ENCODE peak calls at places on chromosome 12, in six cellular contexts. V is naive thymus-derived CD4-positive, alpha-beta T cell; S is activated CD4-positive, alpha-beta T cell treated with anti-CD3 and anti-CD28 coated beads, Interleukin-2, amount 10 ng/mL, durations not matched to agents 7 days and 5 days; O is mucosa of descending colon; D is SK-N-SH; E is colonic mucosa. K is an unnamed sample.
A peak's percentile ranks its signal among the peaks of the same experiment; 100 is the strongest.

GRCh38 chr12:79964100-79964627 is 29.3 kb upstream of the PPP1R12A start:
- DNase-seq in V (no peak), O (no peak), D (no peak), E (no peak), S (no peak), K (no peak)

GRCh38 chr12:26878661-26879119 is 45.7 kb upstream of the ITPR2 start:
- DNase-seq in D (peak; percentile 22), E (peak; percentile 68), O (peak; percentile 80), V (no peak), S (no peak), K (peak; percentile 59)

GRCh38 chr12:12439636-12440035 is 82.8 kb downstream of the BORCS5 start:
- DNase-seq in S (peak; percentile 46), V (peak; percentile 46), O (no peak), D (no peak), E (no peak), K (no peak)

GRCh38 chr12:63045020-63045860 is 105.8 kb downstream of the AVPR1A start:
- DNase-seq in S (no peak), E (no peak), V (no peak), O (no peak), D (no peak), K (no peak)

GRCh38 chr12:22691319-22691718 is 66.3 kb downstream of the ETNK1 start:
- DNase-seq in D (no peak), E (no peak), S (no peak), O (no peak), V (no peak), K (no peak)

GRCh38 chr12:96233168-96233567 is 39.0 kb downstream of the ELK3 start:
- DNase-seq in V (no peak), E (no peak), D (no peak), S (no peak), O (peak; percentile 12), K (no peak)

GRCh38 chr12:131282292-131283080 is 328.8 kb downstream of the ADGRD1 start:
- DNase-seq in E (no peak), S (no peak), D (no peak), O (peak; percentile 6), V (peak; percentile 4), K (no peak)

GRCh38 chr12:132522586-132523380 is 32.8 kb downstream of the FBRSL1 start:
- DNase-seq in E (no peak), V (no peak), S (no peak), O (no peak), D (no peak), K (no peak)

GRCh38 chr12:100652488-100652887 is 79.0 kb downstream of the GAS2L3 start:
- DNase-seq in S (no peak), V (no peak), E (no peak), O (no peak), D (no peak), K (no peak)

GRCh38 chr12:56336361-56337167 is 2.1 kb upstream of the IL23A start:
- DNase-seq in D (no peak), V (no peak), O (no peak), S (no peak), E (no peak), K (no peak)

GRCh38 chr12:63151898-63152700 is 1.1 kb upstream of the AVPR1A start:
- DNase-seq in D (peak; percentile 61), O (peak; percentile 28), V (no peak), E (peak; percentile 25), S (peak; percentile 12), K (no peak)

GRCh38 chr12:43362910-43363694 is 188.9 kb downstream of the ADAMTS20 start:
- DNase-seq in S (no peak), V (no peak), E (no peak), D (no peak), O (no peak), K (no peak)

GRCh38 chr12:67211029-67211428 is 58.1 kb upstream of the CAND1 start:
- DNase-seq in D (no peak), E (no peak), S (no peak), V (no peak), O (no peak), K (no peak)

GRCh38 chr12:8544295-8544694 is 3.6 kb upstream of the CLEC4E start:
- DNase-seq in O (no peak), S (peak; percentile 84), E (peak; percentile 71), V (peak; percentile 62), D (peak; percentile 49), K (peak; percentile 63)

GRCh38 chr12:3261782-3262359 is 184.7 kb downstream of the TSPAN9 start:
- DNase-seq in S (no peak), E (no peak), D (no peak), V (no peak), O (no peak), K (no peak)

GRCh38 chr12:131612092-131612755 is 98.7 kb upstream of the SFSWAP start:
- DNase-seq in S (no peak), V (no peak), D (no peak), E (no peak), O (no peak), K (no peak)

GRCh38 chr12:26153421-26154154 is 28.8 kb upstream of the BHLHE41 start:
- DNase-seq in D (no peak), O (no peak), S (no peak), V (no peak), E (no peak), K (no peak)

GRCh38 chr12:65643595-65644386 is 180.5 kb upstream of the HMGA2 start:
- DNase-seq in D (no peak), S (no peak), E (no peak), V (no peak), O (no peak), K (no peak)

GRCh38 chr12:120015313-120015712 is 26.3 kb downstream of the BICDL1 start:
- DNase-seq in O (no peak), V (peak; percentile 58), E (no peak), S (peak; percentile 33), D (no peak), K (no peak)

GRCh38 chr12:52236386-52237050 is 3.5 kb downstream of the KRT7 start:
- DNase-seq in E (no peak), S (no peak), D (peak; percentile 9), O (no peak), V (no peak), K (no peak)

GRCh38 chr12:113138826-113139225 is 3.3 kb upstream of the RASAL1 start:
- DNase-seq in D (no peak), S (no peak), V (no peak), O (no peak), E (no peak), K (no peak)

GRCh38 chr12:68896881-68897540 is 36.0 kb downstream of the CPM start:
- DNase-seq in O (no peak), S (no peak), V (no peak), E (no peak), D (no peak), K (peak; percentile 41)

GRCh38 chr12:632102-632696 is 31.0 kb downstream of the NINJ2 start:
- DNase-seq in V (no peak), O (no peak), D (no peak), E (no peak), S (no peak), K (no peak)

GRCh38 chr12:1314523-1314922 is 279.9 kb downstream of the FBXL14 start:
- DNase-seq in O (no peak), D (no peak), E (no peak), V (no peak), S (no peak), K (no peak)

GRCh38 chr12:124352839-124353238 is 57.9 kb downstream of the RFLNA start:
- DNase-seq in S (no peak), O (peak; percentile 86), V (no peak), D (no peak), E (peak; percentile 93), K (no peak)

GRCh38 chr12:108048686-108049085 is 80.4 kb upstream of the WSCD2 start:
- DNase-seq in E (no peak), V (no peak), O (no peak), D (no peak), S (no peak), K (no peak)

GRCh38 chr12:109192358-109192757 is 76.0 kb downstream of the ACACB start:
- DNase-seq in E (no peak), O (no peak), V (no peak), S (no peak), D (no peak), K (no peak)

GRCh38 chr12:45909041-45909713 is 81.2 kb downstream of the SCAF11 start:
- DNase-seq in D (no peak), O (no peak), V (no peak), S (no peak), E (no peak), K (no peak)

GRCh38 chr12:120356567-120357030 is 12.4 kb downstream of the MSI1 start:
- DNase-seq in V (peak; percentile 78), S (peak; percentile 75), D (peak; percentile 93), E (peak; percentile 78), O (peak; percentile 85), K (peak; percentile 77)

K was measured in B cell.